ENCODE peak calls at places on chromosome 20, in five cellular contexts. X is body of pancreas, R is fibroblast of lung, U is GM23338, B is WERI-Rb-1. L is an unnamed sample.

GRCh38 chr20:24956001-24956761 is 7.1 kb downstream of the CST7 start:
- DNase-seq in U (no peak), R (no peak), X (no peak), B (no peak), L (no peak)

GRCh38 chr20:21125072-21125848 is 622 bp upstream of the KIZ start:
- DNase-seq in X (peak), B (peak), R (peak), U (peak), L (peak)

GRCh38 chr20:22106308-22106938 is 401.0 kb downstream of the PAX1 start:
- DNase-seq in R (no peak), X (no peak), B (no peak), U (peak), L (no peak)

GRCh38 chr20:15236812-15237211 is 899.4 kb upstream of the FLRT3 start:
- DNase-seq in X (peak), U (peak), B (peak), R (peak), L (no peak)

GRCh38 chr20:22385602-22386299 is 198.6 kb downstream of the FOXA2 start:
- DNase-seq in B (no peak), X (peak), R (no peak), U (peak), L (no peak)

GRCh38 chr20:12153616-12154015 is 235.9 kb downstream of the BTBD3 start:
- DNase-seq in U (no peak), R (peak), X (no peak), B (no peak), L (no peak)

GRCh38 chr20:57071283-57071701 is 195.1 kb downstream of the BMP7 start:
- DNase-seq in X (no peak), B (no peak), U (peak), R (no peak), L (peak)

GRCh38 chr20:3727333-3728035 is 5.0 kb upstream of the HSPA12B start:
- DNase-seq in B (no peak), R (peak), U (no peak), X (no peak), L (no peak)

GRCh38 chr20:42352096-42352495 is 733.9 kb upstream of the CHD6 start:
- DNase-seq in U (no peak), R (no peak), B (no peak), X (no peak), L (no peak)

GRCh38 chr20:58310291-58310782 is 822 bp downstream of the RAB22A start:
- DNase-seq in U (peak), R (peak), X (no peak), B (no peak), L (no peak)

GRCh38 chr20:9256359-9256758 is 187.5 kb downstream of the PLCB4 start:
- DNase-seq in X (no peak), U (no peak), B (no peak), R (no peak), L (no peak)

GRCh38 chr20:44028868-44029847 is 114.5 kb downstream of the TOX2 start:
- DNase-seq in X (no peak), B (no peak), U (no peak), R (no peak), L (no peak)

GRCh38 chr20:60558491-60558890 is 600.3 kb downstream of the CDH26 start:
- DNase-seq in X (no peak), U (no peak), B (no peak), R (no peak), L (no peak)

GRCh38 chr20:46905364-46906125 is 10.9 kb downstream of the EYA2 start:
- DNase-seq in U (no peak), X (no peak), B (no peak), R (no peak), L (no peak)

GRCh38 chr20:8203366-8203765 is 71.3 kb downstream of the PLCB1 start:
- DNase-seq in U (no peak), R (no peak), X (no peak), B (no peak), L (no peak)

GRCh38 chr20:41142241-41142640 is 4.9 kb downstream of the PLCG1 start:
- DNase-seq in U (no peak), B (no peak), X (no peak), R (no peak), L (no peak)
- H3K4me3 ChIP-seq in U (no peak), B (no peak), X (no peak), R (no peak), L (no peak)

GRCh38 chr20:33918662-33919061 is 75.0 kb upstream of the RALY start:
- DNase-seq in X (no peak), R (no peak), B (no peak), U (no peak), L (no peak)

GRCh38 chr20:33915726-33916331 is 77.9 kb upstream of the RALY start:
- DNase-seq in B (peak), X (peak), R (no peak), U (peak), L (no peak)

GRCh38 chr20:33910529-33911327 is 83.0 kb upstream of the RALY start:
- DNase-seq in X (no peak), U (no peak), B (peak), R (no peak), L (no peak)

GRCh38 chr20:33917813-33918525 is 75.7 kb upstream of the RALY start:
- DNase-seq in X (no peak), R (no peak), B (peak), U (no peak), L (no peak)

GRCh38 chr20:33914871-33915270 is 78.8 kb upstream of the RALY start:
- DNase-seq in X (no peak), B (no peak), U (no peak), R (peak), L (no peak)
- H3K4me3 ChIP-seq in X (no peak), B (no peak), U (no peak), R (no peak), L (no peak)

DNA sequence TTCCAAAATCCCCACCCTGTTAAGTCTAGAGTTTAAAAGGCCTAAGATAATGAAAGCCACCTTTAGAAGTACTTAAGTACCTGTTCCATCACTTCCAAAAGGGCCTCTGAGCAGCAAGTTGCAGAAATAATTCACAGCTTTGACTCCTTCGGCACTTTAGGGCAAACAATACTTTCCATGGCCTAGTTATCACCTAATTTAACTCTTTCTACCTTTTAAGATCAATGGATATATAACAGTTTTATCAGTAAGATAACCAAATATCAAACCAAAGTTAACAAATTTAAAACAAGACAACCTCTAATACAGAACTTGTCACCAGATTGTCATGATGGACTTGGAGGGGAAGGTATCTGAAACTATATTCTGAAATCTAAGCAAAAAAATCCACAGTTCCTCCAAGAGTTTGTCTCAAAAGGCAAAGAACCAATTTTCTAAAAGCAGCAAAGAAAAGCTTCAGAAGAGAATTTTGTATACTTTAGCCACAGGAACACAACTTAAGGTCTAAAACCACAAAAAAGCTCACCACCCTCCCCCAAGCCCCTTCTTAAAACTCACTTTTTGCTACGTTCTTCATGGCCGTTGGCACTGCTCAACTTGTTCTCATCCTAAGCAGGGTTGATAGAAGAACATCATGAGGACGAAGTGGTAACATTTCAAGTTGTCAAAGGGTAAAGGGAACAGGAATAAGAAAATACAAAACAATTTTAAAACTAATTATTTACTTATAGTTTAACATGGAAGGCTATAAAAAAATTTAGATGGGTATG is 3.5 kb downstream of the RBM39 start:
- DNase-seq in U (no peak), X (no peak), R (no peak), B (no peak), L (no peak)
- H3K4me3 ChIP-seq in U (no peak), X (no peak), R (no peak), B (no peak), L (no peak)

GRCh38 chr20:62882426-62882825 is 20.8 kb upstream of the TCFL5 start:
- DNase-seq in X (no peak), R (no peak), B (no peak), U (no peak), L (no peak)

GRCh38 chr20:62880935-62881661 is 19.5 kb upstream of the TCFL5 start:
- DNase-seq in U (no peak), B (no peak), R (no peak), X (no peak), L (no peak)

GRCh38 chr20:62880147-62880934 is 18.7 kb upstream of the TCFL5 start:
- DNase-seq in X (no peak), B (no peak), R (no peak), U (no peak), L (no peak)

GRCh38 chr20:62879275-62880146 is 17.9 kb upstream of the TCFL5 start:
- DNase-seq in R (no peak), X (no peak), U (peak), B (no peak), L (no peak)

DNA sequence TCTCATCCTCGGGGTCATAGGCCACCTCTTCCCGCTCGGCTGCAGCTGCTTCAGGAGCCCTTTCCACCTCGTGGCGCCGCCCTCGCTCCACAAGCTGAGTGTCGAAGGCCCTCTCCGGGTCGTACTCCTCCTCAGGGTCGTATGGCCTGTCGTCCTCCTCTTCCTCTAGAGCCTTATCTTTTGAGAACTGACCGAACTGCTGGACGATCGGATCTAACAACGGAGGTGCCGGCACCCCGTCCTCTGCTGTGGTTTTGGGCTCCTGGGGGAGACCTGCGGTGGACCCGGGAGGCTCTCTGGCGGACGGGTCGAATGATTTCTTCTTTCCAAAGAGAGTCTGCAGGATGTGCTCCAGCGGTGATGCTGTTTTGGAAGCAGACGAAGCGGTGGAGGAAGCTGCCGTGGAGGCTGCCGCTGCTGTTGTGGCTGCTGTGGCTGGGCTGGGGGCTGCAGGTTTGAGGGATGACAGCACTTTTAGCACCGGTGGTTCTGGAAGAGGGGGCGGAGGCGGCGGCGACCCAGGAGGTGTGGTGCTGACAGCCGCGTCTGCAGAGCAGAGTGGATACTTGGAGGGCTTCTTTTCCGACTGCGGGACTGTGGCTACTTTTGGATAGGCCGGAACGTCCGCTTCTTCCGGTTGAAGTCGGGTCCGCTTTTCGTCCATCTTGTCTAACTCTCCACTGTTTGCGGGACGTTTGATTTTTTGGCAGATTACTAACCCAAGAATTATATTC is 20.2 kb upstream of the TCFL5 start:
- DNase-seq in U (no peak), B (no peak), X (no peak), R (no peak), L (no peak)
- H3K4me3 ChIP-seq in U (no peak), B (no peak), X (no peak), R (no peak), L (no peak)

GRCh38 chr20:49352821-49353220 is 75.0 kb upstream of the ZNFX1 start:
- DNase-seq in B (no peak), R (no peak), U (no peak), X (no peak), L (no peak)
- H3K4me3 ChIP-seq in B (no peak), R (no peak), U (no peak), X (no peak), L (no peak)

GRCh38 chr20:52269926-52270325 is 78.3 kb upstream of the ZFP64 start:
- DNase-seq in R (no peak), X (no peak), U (no peak), B (no peak), L (no peak)
- H3K4me3 ChIP-seq in R (no peak), X (no peak), U (no peak), B (no peak), L (no peak)

GRCh38 chr20:33713865-33714367 is 6.2 kb downstream of the PXMP4 start:
- DNase-seq in X (no peak), B (no peak), U (no peak), R (no peak), L (no peak)
- H3K4me3 ChIP-seq in X (no peak), B (no peak), U (no peak), R (no peak), L (no peak)